ENCODE peak calls at places on chromosomes 3 and 15, in nine cellular contexts. U is HCT116, Y is MM.1S, T is PC-3, F is GM23338, L is GM23248, E is SK-N-SH, R is neural progenitor cell, O is hepatocyte. Q is an unnamed sample.

GRCh38 chr3:4987374-4988296 is 8.4 kb downstream of the BHLHE40 start:
- DNase-seq in Y (no peak), O (no peak), T (no peak), E (no peak), R (no peak), F (no peak), L (no peak), U (no peak), Q (no peak)

GRCh38 chr3:42498034-42498433 is 4.4 kb upstream of the VIPR1 start:
- DNase-seq in Y (no peak), L (no peak), T (no peak), O (no peak), R (no peak), E (no peak), F (no peak), U (no peak), Q (no peak)

GRCh38 chr3:32176989-32177701 is 61.3 kb upstream of the CMTM8 start:
- DNase-seq in L (peak), R (peak), E (peak), U (peak), O (peak), F (peak), Y (peak), T (peak), Q (peak)

GRCh38 chr15:54803139-54803808 is 393.5 kb downstream of the RSL24D1 start:
- DNase-seq in T (peak), F (no peak), E (no peak), L (no peak), R (no peak), U (no peak), O (no peak), Y (peak), Q (peak)

GRCh38 chr3:161104561-161105551 is at the start of gene B3GALNT1:
- DNase-seq in L (peak), U (no peak), E (peak), O (peak), T (peak), Y (no peak), R (peak), F (peak), Q (no peak)

GRCh38 chr3:76403556-76403955 is 618.2 kb upstream of the ZNF717 start:
- DNase-seq in R (no peak), T (peak), O (no peak), F (no peak), E (no peak), U (no peak), Y (no peak), L (peak), Q (no peak)

GRCh38 chr3:88301273-88302002 is 151.7 kb downstream of the C3orf38 start:
- DNase-seq in F (no peak), Y (no peak), L (no peak), O (no peak), E (no peak), R (no peak), U (no peak), T (peak), Q (no peak)

GRCh38 chr3:72997421-72997961 is 880 bp downstream of the PPP4R2 start:
- DNase-seq in F (peak), O (peak), Y (peak), E (peak), R (peak), T (peak), U (peak), L (peak), Q (peak)

GRCh38 chr15:78343431-78343830 is 3.3 kb downstream of the CRABP1 start:
- DNase-seq in L (no peak), Y (no peak), E (no peak), O (no peak), T (no peak), U (no peak), R (peak), F (no peak), Q (no peak)

GRCh38 chr15:60000113-60000823 is 3.8 kb upstream of the FOXB1 start:
- DNase-seq in T (no peak), F (peak), L (no peak), E (peak), U (no peak), Y (no peak), O (no peak), R (peak), Q (no peak)

GRCh38 chr3:140843656-140844055 is 98.0 kb upstream of the SLC25A36 start:
- DNase-seq in O (no peak), F (no peak), R (no peak), E (peak), U (no peak), L (no peak), T (no peak), Y (peak), Q (peak)

GRCh38 chr3:58670506-58671125 is 4.0 kb upstream of the FAM3D start:
- DNase-seq in O (no peak), U (no peak), R (no peak), T (no peak), Y (no peak), F (no peak), L (no peak), E (no peak), Q (no peak)

GRCh38 chr3:175070946-175071345 is 211.8 kb downstream of the NAALADL2 start:
- DNase-seq in T (peak), U (no peak), O (no peak), R (no peak), E (no peak), F (no peak), L (no peak), Y (no peak), Q (no peak)

GRCh38 chr3:15055019-15055557 is 10.0 kb downstream of the MRPS25 start:
- DNase-seq in O (no peak), Y (no peak), T (no peak), R (no peak), U (no peak), L (peak), F (no peak), E (no peak), Q (peak)

GRCh38 chr15:100751585-100751984 is 128.0 kb upstream of the ALDH1A3 start:
- DNase-seq in Y (no peak), E (no peak), O (no peak), F (no peak), U (no peak), R (no peak), L (no peak), T (no peak), Q (no peak)

GRCh38 chr3:138328341-138328740 is 1.3 kb downstream of the NME9 start:
- DNase-seq in R (peak), T (no peak), L (peak), F (peak), O (peak), U (no peak), Y (peak), E (peak), Q (peak)

GRCh38 chr15:68653795-68654194 is 75.0 kb downstream of the CORO2B start:
- DNase-seq in O (no peak), E (no peak), R (no peak), L (no peak), U (no peak), T (no peak), Y (no peak), F (no peak), Q (no peak)

GRCh38 chr3:18442743-18443669 is 17.9 kb upstream of the SATB1 start:
- DNase-seq in F (peak), T (no peak), Y (no peak), R (peak), U (no peak), E (no peak), L (no peak), O (no peak), Q (no peak)

GRCh38 chr3:45100998-45101407 is 45.2 kb downstream of the CDCP1 start:
- DNase-seq in F (no peak), L (peak), R (no peak), T (no peak), E (no peak), Y (peak), O (peak), U (no peak), Q (no peak)

GRCh38 chr3:126352476-126353454 is 4.4 kb downstream of the KLF15 start:
- DNase-seq in E (no peak), F (no peak), T (no peak), L (peak), Y (peak), R (no peak), U (no peak), O (no peak), Q (no peak)

GRCh38 chr3:172749201-172749965 is 1.1 kb upstream of the ECT2 start:
- DNase-seq in T (peak), E (no peak), R (no peak), O (peak), Y (no peak), F (peak), U (peak), L (peak), Q (no peak)

GRCh38 chr15:61556037-61556648 is 327.0 kb upstream of the RORA start:
- DNase-seq in L (peak), F (no peak), O (no peak), Y (no peak), E (no peak), R (no peak), U (no peak), T (peak), Q (no peak)

GRCh38 chr15:76151599-76151974 is 91.8 kb downstream of the TMEM266 start:
- DNase-seq in O (no peak), T (no peak), L (no peak), R (no peak), E (no peak), Y (no peak), U (no peak), F (peak), Q (no peak)
- TF ChIP-seq EZH2phosphoT487 in O (no peak), T (no peak), L (no peak), R (no peak), E (no peak), Y (no peak), U (no peak), F (no peak), Q (no peak)

GRCh38 chr3:11735638-11736037 is 91.9 kb upstream of the VGLL4 start:
- DNase-seq in R (no peak), T (no peak), F (no peak), Y (no peak), U (no peak), E (no peak), L (no peak), O (no peak), Q (peak)
- H3K27ac ChIP-seq in R (no peak), T (no peak), F (no peak), Y (no peak), U (no peak), E (no peak), L (no peak), O (no peak), Q (no peak)

DNA sequence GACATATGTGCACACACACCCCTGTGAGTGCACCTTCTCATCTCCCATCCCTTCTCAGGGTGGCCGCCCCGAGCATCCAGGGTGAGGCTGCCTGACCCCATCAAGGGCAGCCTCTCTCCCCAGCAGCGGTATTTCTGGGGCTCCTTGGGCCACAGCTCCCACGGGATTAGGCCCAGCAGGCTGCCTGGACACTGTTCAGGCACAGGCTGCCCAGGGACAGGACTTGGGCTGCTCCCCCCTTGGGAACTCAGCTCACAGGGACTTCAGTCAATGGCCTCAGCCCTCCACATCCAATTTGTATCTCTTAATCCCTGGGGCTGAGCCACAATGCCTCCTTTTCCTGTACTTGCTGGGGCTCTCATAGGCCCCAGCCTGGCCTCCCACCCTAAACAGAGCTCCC is 35.0 kb downstream of the RHCG start:
- DNase-seq in R (peak), F (no peak), Y (no peak), U (no peak), O (no peak), E (no peak), T (no peak), L (no peak), Q (no peak)
- TF ChIP-seq EZH2phosphoT487 in R (no peak), F (no peak), Y (no peak), U (no peak), O (no peak), E (no peak), T (no peak), L (no peak), Q (no peak)

DNA sequence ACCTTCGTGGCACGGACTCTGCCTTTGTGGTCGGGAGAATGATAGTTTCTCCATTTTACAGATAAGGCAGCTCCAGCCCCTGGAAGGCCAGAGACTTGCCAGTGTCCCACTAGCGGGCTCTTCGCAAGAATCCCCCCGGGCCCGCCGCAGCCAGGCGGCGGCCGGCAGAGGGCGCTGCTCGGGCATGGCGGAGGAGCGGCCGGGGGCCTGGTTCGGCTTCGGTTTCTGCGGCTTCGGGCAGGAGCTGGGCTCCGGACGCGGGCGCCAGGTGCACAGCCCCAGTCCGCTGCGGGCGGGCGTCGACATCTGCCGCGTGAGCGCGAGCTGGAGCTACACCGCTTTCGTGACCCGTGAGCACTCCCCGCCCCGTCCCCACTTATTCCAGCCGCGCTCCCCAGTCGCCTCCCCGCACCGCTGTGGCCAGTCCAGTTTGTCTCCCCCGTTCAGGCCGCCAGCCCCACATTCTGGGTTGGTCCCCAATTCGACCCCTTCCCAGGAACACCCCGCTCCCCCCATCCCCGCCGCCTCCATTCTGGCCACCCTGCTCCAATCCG is 1.9 kb downstream of the RCCD1 start:
- DNase-seq in F (peak), L (peak), R (peak), T (peak), O (peak), Y (peak), U (no peak), E (peak), Q (peak)
- H3K27ac ChIP-seq in F (no peak), L (no peak), R (no peak), T (no peak), O (no peak), Y (peak), U (no peak), E (peak), Q (peak)

GRCh38 chr15:89958107-89958805 is 42.9 kb upstream of the ZNF710 start:
- DNase-seq in O (no peak), E (no peak), Y (no peak), F (no peak), U (no peak), L (no peak), T (no peak), R (no peak), Q (no peak)

GRCh38 chr15:89948796-89949195 is 36.0 kb upstream of the ARPIN start:
- DNase-seq in Y (no peak), U (no peak), L (no peak), E (no peak), O (no peak), R (no peak), F (no peak), T (no peak), Q (no peak)

DNA sequence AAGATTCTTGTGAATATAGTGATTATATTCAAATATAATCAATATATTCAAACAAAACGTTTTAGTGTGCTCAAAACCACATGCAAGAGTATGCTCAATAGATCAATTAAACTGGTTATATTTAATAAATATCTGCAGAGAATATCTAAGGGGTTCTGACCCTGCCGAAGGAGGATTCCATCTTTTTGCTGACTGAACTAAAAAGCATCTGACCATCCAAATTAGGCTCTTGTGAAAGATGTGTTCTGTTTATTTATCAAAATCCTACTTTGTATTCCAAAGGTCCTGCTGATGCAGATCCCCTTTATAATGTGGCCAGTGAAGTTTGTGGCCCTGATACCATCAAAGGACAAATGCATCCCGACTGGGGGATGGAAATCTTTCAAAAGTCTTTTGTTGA is 41.8 kb upstream of the ARPIN start:
- DNase-seq in T (no peak), Y (no peak), U (no peak), L (no peak), R (no peak), F (no peak), O (no peak), E (no peak), Q (no peak)
- TF ChIP-seq EZH2phosphoT487 in T (no peak), Y (no peak), U (no peak), L (no peak), R (no peak), F (no peak), O (no peak), E (no peak), Q (no peak)

DNA sequence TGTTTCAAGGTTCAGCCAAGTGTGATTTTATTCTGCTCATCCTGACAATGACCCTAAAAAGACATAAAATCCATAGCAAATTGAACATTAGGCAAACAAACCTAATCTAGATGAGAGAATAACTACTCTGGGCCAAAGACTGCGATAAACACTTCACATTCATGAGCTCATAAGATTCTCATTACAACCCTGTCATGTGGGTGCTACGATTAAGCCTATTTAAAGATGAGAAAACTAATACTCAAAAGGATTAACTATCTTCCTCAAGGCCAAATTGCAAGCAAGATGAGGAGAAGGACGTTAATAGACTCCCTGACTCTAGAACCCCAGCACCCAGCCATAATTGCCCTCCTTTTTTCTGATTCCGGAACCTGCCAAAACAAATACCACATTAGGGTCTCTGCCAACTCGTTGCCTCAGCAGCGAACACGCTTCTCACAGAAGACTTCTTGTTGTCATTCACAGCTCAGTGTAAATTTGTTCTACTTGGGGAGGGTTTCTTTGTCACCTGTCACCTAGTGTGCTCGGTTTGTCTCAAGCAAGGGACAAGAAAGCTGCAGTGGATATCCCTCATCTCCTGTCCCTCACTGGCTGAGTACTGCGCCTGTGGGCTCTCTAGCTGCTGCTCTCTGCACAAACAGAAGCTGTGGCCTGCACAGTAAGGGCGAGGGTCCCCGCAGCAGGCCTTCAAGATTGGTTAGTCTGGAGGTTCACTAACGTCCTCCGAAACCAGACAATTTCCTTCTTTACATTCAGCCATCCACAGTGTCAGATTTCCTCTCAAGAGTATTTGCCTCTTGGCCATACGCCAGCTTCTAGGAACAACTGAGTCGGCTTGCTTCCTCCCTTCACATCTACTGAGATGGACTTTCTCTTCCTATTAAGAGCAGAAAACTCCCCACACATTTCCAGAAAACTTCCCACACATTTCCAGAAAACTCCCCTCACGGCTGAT is 200.0 kb upstream of the UBE2E2 start:
- DNase-seq in E (no peak), Y (no peak), L (peak), F (no peak), T (peak), O (peak), R (no peak), U (no peak), Q (no peak)
- H3K27ac ChIP-seq in E (no peak), Y (no peak), L (no peak), F (no peak), T (no peak), O (no peak), R (no peak), U (no peak), Q (no peak)

DNA sequence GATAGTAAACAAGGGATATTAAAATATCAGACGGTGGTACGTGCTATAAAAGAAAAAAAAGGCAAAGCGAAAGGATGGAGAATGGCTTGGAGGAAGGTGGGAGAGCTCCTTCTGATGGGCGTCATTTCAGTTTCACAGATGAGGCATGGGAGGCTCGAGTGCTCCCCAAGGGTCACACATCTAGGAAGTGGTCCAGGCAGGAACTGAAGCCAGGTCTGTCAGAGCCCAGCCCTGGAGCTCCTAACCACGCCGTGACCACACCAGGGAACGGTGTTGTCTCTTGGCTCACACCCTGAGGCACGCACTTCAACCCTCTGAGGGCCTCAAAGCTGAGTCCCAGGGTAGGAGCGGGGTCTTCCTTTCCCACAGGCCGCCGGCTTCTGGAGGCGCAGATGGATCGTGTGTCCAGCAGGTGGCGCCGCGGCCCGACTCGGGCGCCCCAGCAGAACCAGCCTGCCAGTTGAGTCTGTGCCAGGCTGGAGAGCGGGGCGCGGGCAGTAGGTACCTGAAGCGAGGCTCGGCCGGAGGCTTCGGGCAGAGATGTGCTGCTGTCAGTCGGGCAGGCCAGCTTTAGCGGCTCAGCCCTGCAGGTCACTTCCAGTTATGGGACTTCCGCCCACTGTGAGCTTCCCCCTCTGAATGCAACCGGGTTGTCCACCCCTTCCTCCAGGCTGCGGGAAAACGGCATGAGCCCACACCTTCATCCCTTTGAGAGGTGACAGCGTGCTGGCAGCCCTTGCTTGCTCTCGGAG is 68.1 kb downstream of the SLC6A1 start:
- DNase-seq in F (peak), U (peak), E (peak), O (peak), T (peak), Y (peak), R (peak), L (peak), Q (peak)
- TF ChIP-seq EZH2phosphoT487 in F (no peak), U (no peak), E (no peak), O (no peak), T (no peak), Y (no peak), R (no peak), L (no peak), Q (no peak)